ENCODE peak calls at places on chromosome 7, in six cellular contexts. V is foreskin fibroblast, T is T-helper 1 cell, X is nephron progenitor cell, Z is ureter, I is HEK293T. E is an unnamed sample.

GRCh38 chr7:22588396-22588795 is 88.4 kb upstream of the STEAP1B start:
- DNase-seq in V (no peak), T (no peak), X (no peak), Z (no peak), I (no peak), E (no peak)

GRCh38 chr7:87218941-87219544 is 489 bp downstream of the TMEM243 start:
- DNase-seq in V (peak), T (peak), X (peak), Z (peak), I (peak), E (peak)

GRCh38 chr7:102472126-102473041 is 6.3 kb downstream of the POLR2J start:
- DNase-seq in V (no peak), T (no peak), X (no peak), Z (no peak), I (no peak), E (no peak)

GRCh38 chr7:105298439-105298894 is 90.3 kb downstream of the SRPK2 start:
- DNase-seq in V (no peak), T (no peak), X (no peak), Z (no peak), I (no peak), E (no peak)

GRCh38 chr7:2411815-2412586 is 8.6 kb downstream of the CHST12 start:
- DNase-seq in V (no peak), T (no peak), X (no peak), Z (no peak), I (no peak), E (no peak)

GRCh38 chr7:234712-235553 is 42.6 kb downstream of the FAM20C start:
- DNase-seq in V (no peak), T (no peak), X (no peak), Z (peak), I (no peak), E (no peak)

GRCh38 chr7:107089627-107090026 is 45.1 kb downstream of the PRKAR2B start:
- DNase-seq in V (no peak), T (no peak), X (no peak), Z (no peak), I (no peak), E (no peak)

GRCh38 chr7:101557978-101558741 is 70.9 kb downstream of the MYL10 start:
- DNase-seq in V (no peak), T (no peak), X (no peak), Z (peak), I (no peak), E (no peak)

GRCh38 chr7:131052285-131052942 is 275.3 kb upstream of the MKLN1 start:
- DNase-seq in V (no peak), T (no peak), X (no peak), Z (no peak), I (no peak), E (no peak)

GRCh38 chr7:45001138-45001694 is 1.2 kb downstream of the CCM2 start:
- DNase-seq in V (no peak), T (no peak), X (no peak), Z (no peak), I (peak), E (no peak)

GRCh38 chr7:18521945-18522566 is 26.5 kb downstream of the HDAC9 start:
- DNase-seq in V (no peak), T (no peak), X (no peak), Z (no peak), I (no peak), E (no peak)

GRCh38 chr7:151598045-151598444 is 78.3 kb upstream of the RHEB start:
- DNase-seq in V (peak), T (no peak), X (no peak), Z (no peak), I (no peak), E (no peak)

E was measured in GM12891.